ENCODE peak calls at places on chromosomes 6 and 20, in nine cellular contexts. V is stomach, B is esophagus muscularis mucosa, K is HepG2, W is endothelial cell of umbilical vein, Z is GM12878, G is breast epithelium, L is Panc1, Y is suprapubic skin. C is an unnamed sample.

GRCh38 chr20:53967527-53967926 is 102.9 kb downstream of the BCAS1 start:
- DNase-seq in V (no peak), B (peak; percentile 60), K (no peak), W (no peak), Z (no peak), G (no peak), L (no peak), Y (no peak), C (no peak)

GRCh38 chr6:64516393-64516792 is 880.8 kb downstream of the PHF3 start:
- DNase-seq in V (no peak), B (no peak), K (no peak), W (no peak), Z (no peak), G (no peak), L (no peak), Y (no peak), C (no peak)

GRCh38 chr20:47466193-47466592 is 35.5 kb upstream of the NCOA3 start:
- DNase-seq in V (no peak), B (no peak), K (no peak), W (no peak), Z (no peak), G (no peak), L (no peak), Y (no peak), C (no peak)

GRCh38 chr20:17889226-17889625 is 79.4 kb downstream of the SNX5 start:
- DNase-seq in V (no peak), B (no peak), K (peak; percentile 73), W (no peak), Z (no peak), G (no peak), L (no peak), Y (no peak), C (no peak)

GRCh38 chr6:14917101-14917500 is 328.8 kb upstream of the JARID2 start:
- DNase-seq in V (no peak), B (no peak), K (no peak), W (no peak), Z (no peak), G (no peak), L (no peak), Y (no peak), C (no peak)

GRCh38 chr6:120378582-120379220 is 955.6 kb downstream of the TBC1D32 start:
- DNase-seq in V (no peak), B (no peak), K (peak; percentile 72), W (peak; percentile 6), Z (no peak), G (no peak), L (peak; percentile 8), Y (no peak), C (no peak)

GRCh38 chr6:14129572-14129971 is 12.0 kb downstream of the CD83 start:
- DNase-seq in V (peak; percentile 57), B (no peak), K (peak; percentile 70), W (peak; percentile 40), Z (no peak), G (no peak), L (no peak), Y (no peak), C (no peak)

GRCh38 chr6:125169058-125169457 is 15.5 kb downstream of the TPD52L1 start:
- DNase-seq in V (no peak), B (no peak), K (no peak), W (no peak), Z (no peak), G (no peak), L (no peak), Y (no peak), C (no peak)

GRCh38 chr20:46708172-46708860 is 1.1 kb upstream of the SLC2A10 start:
- DNase-seq in V (peak; percentile 65), B (no peak), K (peak; percentile 82), W (no peak), Z (no peak), G (no peak), L (no peak), Y (no peak), C (no peak)

GRCh38 chr6:41374618-41375590 is 39.5 kb downstream of the NCR2 start:
- DNase-seq in V (no peak), B (peak; percentile 87), K (no peak), W (no peak), Z (no peak), G (no peak), L (no peak), Y (no peak), C (no peak)

GRCh38 chr6:154358019-154358545 is 1.5 kb upstream of the IPCEF1 start:
- DNase-seq in V (no peak), B (no peak), K (no peak), W (no peak), Z (no peak), G (no peak), L (no peak), Y (no peak), C (no peak)

GRCh38 chr20:37200376-37200775 is 21.0 kb upstream of the MROH8 start:
- DNase-seq in V (no peak), B (no peak), K (no peak), W (no peak), Z (no peak), G (no peak), L (no peak), Y (no peak), C (no peak)

GRCh38 chr20:37202267-37202943 is 23.1 kb upstream of the MROH8 start:
- DNase-seq in V (no peak), B (no peak), K (peak; percentile 81), W (peak; percentile 65), Z (no peak), G (no peak), L (peak; percentile 46), Y (no peak), C (no peak)

GRCh38 chr20:37200926-37201826 is 21.8 kb upstream of the MROH8 start:
- DNase-seq in V (no peak), B (no peak), K (no peak), W (no peak), Z (no peak), G (no peak), L (no peak), Y (no peak), C (no peak)

GRCh38 chr20:37204056-37204455 is 24.7 kb upstream of the MROH8 start:
- DNase-seq in V (no peak), B (no peak), K (no peak), W (no peak), Z (no peak), G (no peak), L (no peak), Y (no peak), C (no peak)

DNA sequence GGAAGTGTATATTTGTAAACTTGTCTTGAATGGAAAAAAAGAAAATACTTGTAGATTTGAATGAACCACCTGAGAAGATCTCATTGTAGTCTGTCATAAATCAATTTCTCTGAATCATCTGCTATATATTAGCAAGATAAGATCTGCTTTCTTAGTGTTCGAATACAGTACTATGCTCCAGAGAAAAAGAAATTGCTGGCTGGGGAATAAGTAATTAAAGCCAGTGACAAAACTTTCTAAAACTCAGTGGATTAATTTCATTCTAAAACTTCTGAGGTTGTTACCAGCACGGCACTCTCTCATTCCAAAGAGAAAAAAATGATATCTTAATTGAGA is 22.4 kb upstream of the MROH8 start:
- DNase-seq in V (no peak), B (no peak), K (no peak), W (no peak), Z (no peak), G (no peak), L (no peak), Y (no peak), C (no peak)
- H3K4me3 ChIP-seq in V (no peak overlapping the region), B (peak overlapping the region; percentile 12), K (no peak overlapping the region), W (no peak overlapping the region), Z (no peak overlapping the region), G (no peak overlapping the region), L (no peak overlapping the region), Y (no peak overlapping the region), C (no peak overlapping the region)

DNA sequence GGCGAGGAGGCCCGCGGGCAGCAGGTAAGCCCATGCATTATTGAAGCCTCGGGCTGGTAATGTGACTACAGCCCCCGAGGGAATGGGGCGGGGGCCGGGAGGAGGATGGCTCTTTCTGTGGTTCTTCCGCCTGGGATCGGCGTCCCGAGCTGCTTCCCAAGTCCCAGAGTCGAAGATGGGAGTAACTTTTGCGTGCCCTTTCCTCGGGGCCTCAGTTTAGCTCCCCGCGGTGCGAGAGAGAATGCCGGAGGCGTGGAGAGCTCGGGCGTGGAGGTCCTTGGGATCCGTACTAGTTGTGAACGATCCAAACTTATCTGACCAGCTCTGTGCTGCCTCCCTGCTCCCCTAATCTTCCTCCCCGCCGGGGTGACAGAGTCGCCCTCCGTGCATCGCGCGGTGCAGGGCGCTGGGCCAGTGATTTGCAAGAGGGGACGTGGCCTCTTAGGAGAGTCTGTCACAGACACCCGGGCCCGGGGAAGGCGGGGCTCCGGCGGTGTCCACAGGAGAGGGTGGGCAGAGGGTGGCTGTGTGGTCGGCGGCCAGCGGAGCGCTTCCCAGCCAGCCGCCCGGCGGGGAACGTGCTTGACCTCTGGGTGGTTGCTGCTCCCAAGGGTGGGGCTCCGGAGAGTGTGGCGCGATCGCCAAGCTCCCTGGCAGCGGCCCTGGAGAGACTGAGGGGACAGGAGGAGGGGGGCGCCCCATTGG is 815 bp downstream of the UTRN start:
- DNase-seq in V (peak; percentile 74), B (peak; percentile 93), K (peak; percentile 24), W (peak; percentile 74), Z (no peak), G (peak; percentile 61), L (no peak), Y (peak; percentile 90), C (peak; percentile 89)
- TF ChIP-seq POLR2AphosphoS5 in V (no peak), B (no peak), K (peak; percentile 52), W (peak; percentile 34), Z (no peak), G (peak; percentile 28), L (no peak), Y (no peak), C (no peak)

DNA sequence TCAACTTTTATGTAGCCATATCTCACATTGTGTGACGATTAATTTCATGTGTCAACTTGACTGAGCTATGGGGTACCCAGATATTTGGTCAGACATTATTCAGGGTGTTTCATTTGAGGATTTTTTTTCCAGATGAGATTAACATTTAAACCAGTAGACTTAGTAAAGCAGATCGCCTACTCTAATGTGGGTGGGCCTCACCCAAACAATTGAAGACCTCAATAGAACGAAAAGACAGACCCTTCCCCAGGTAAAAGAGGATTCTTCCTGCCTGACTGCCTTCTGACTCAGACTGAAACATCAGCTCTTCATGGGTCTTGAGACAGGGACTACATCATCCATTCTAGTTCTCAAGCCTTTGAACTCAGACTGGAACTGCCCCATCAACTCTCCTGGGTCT is 231.7 kb upstream of the SASH1 start:
- DNase-seq in V (no peak), B (no peak), K (no peak), W (no peak), Z (no peak), G (no peak), L (no peak), Y (no peak), C (no peak)
- H3K4me3 ChIP-seq in V (no peak overlapping the region), B (no peak overlapping the region), K (no peak overlapping the region), W (no peak overlapping the region), Z (no peak overlapping the region), G (no peak overlapping the region), L (no peak overlapping the region), Y (no peak overlapping the region), C (no peak overlapping the region)

GRCh38 chr20:10536531-10536930 is 101.4 kb downstream of the SLX4IP start:
- DNase-seq in V (peak; percentile 74), B (no peak), K (peak; percentile 61), W (peak; percentile 41), Z (no peak), G (peak; percentile 56), L (no peak), Y (no peak), C (no peak)
- TF ChIP-seq POLR2AphosphoS5 in V (no peak), B (no peak), K (no peak), W (no peak), Z (no peak), G (no peak), L (no peak), Y (no peak), C (no peak)

C was measured in vagina.